ENCODE peak calls at places on chromosome 18, in eight cellular contexts. Y is lower lobe of right lung, V is body of pancreas, T is fibroblast of mammary gland, Q is pancreas, M is upper lobe of right lung, F is fibroblast of lung, I is foreskin fibroblast. K is an unnamed sample.

GRCh38 chr18:12159446-12159845 is 65.8 kb downstream of the ANKRD62 start:
- DNase-seq in Y (no peak), V (no peak), T (peak), Q (no peak), M (no peak), F (no peak), I (peak), K (no peak)

GRCh38 chr18:74609535-74609934 is 11.9 kb downstream of the ZNF407 start:
- DNase-seq in Y (no peak), V (no peak), T (peak), Q (no peak), M (no peak), F (peak), I (peak), K (no peak)

GRCh38 chr18:61612517-61612916 is 279.3 kb downstream of the CDH20 start:
- DNase-seq in Y (no peak), V (no peak), T (peak), Q (no peak), M (no peak), F (no peak), I (no peak), K (no peak)

GRCh38 chr18:8976606-8977005 is 125.9 kb upstream of the NDUFV2 start:
- DNase-seq in Y (no peak), V (no peak), T (peak), Q (no peak), M (no peak), F (no peak), I (no peak), K (no peak)

GRCh38 chr18:56890632-56891031 is 239.5 kb downstream of the WDR7 start:
- DNase-seq in Y (no peak), V (no peak), T (peak), Q (no peak), M (no peak), F (peak), I (peak), K (peak)

GRCh38 chr18:37156330-37156942 is 327.5 kb downstream of the KIAA1328 start:
- DNase-seq in Y (no peak), V (no peak), T (no peak), Q (no peak), M (no peak), F (no peak), I (no peak), K (no peak)

GRCh38 chr18:77899972-77900754 is 650.5 kb downstream of the GALR1 start:
- DNase-seq in Y (no peak), V (peak), T (peak), Q (peak), M (no peak), F (peak), I (peak), K (no peak)

GRCh38 chr18:59916746-59917145 is 16.9 kb downstream of the PMAIP1 start:
- DNase-seq in Y (no peak), V (no peak), T (no peak), Q (no peak), M (no peak), F (peak), I (no peak), K (no peak)

GRCh38 chr18:26322892-26323653 is 96.8 kb downstream of the TAF4B start:
- DNase-seq in Y (no peak), V (no peak), T (peak), Q (no peak), M (no peak), F (peak), I (peak), K (peak)

GRCh38 chr18:8029061-8029460 is 461.9 kb downstream of the PTPRM start:
- DNase-seq in Y (no peak), V (no peak), T (no peak), Q (peak), M (peak), F (no peak), I (no peak), K (no peak)

GRCh38 chr18:63879684-63880083 is 7.8 kb upstream of the SERPINB2 start:
- DNase-seq in Y (no peak), V (no peak), T (peak), Q (no peak), M (no peak), F (peak), I (no peak), K (no peak)

GRCh38 chr18:58229162-58229561 is 185.1 kb downstream of the NEDD4L start:
- DNase-seq in Y (no peak), V (no peak), T (no peak), Q (no peak), M (no peak), F (no peak), I (no peak), K (no peak)

GRCh38 chr18:72544092-72544886 is at the start of gene CBLN2:
- DNase-seq in Y (peak), V (peak), T (peak), Q (peak), M (peak), F (peak), I (peak), K (peak)

GRCh38 chr18:45626330-45627203 is 11.3 kb downstream of the SLC14A2 start:
- DNase-seq in Y (no peak), V (no peak), T (peak), Q (no peak), M (no peak), F (peak), I (peak), K (peak)

GRCh38 chr18:75209129-75209951 is at the start of gene PTGR3:
- DNase-seq in Y (peak), V (peak), T (peak), Q (peak), M (peak), F (peak), I (peak), K (no peak)

GRCh38 chr18:57027190-57027708 is 119.6 kb upstream of the BOD1L2 start:
- DNase-seq in Y (no peak), V (peak), T (no peak), Q (no peak), M (no peak), F (no peak), I (no peak), K (no peak)

GRCh38 chr18:78407456-78407823 is 572.2 kb upstream of the SALL3 start:
- DNase-seq in Y (no peak), V (peak), T (no peak), Q (no peak), M (no peak), F (no peak), I (no peak), K (no peak)

GRCh38 chr18:43060020-43060419 is 55.5 kb downstream of the RIT2 start:
- DNase-seq in Y (no peak), V (no peak), T (peak), Q (no peak), M (no peak), F (peak), I (no peak), K (peak)

GRCh38 chr18:50034029-50034428 is 160.9 kb downstream of the MYO5B start:
- DNase-seq in Y (no peak), V (no peak), T (no peak), Q (no peak), M (no peak), F (no peak), I (no peak), K (no peak)

GRCh38 chr18:39805218-39805617 is 2149.8 kb upstream of the PIK3C3 start:
- DNase-seq in Y (no peak), V (no peak), T (no peak), Q (no peak), M (no peak), F (no peak), I (no peak), K (no peak)

GRCh38 chr18:63831080-63831788 is 56.0 kb downstream of the SERPINB7 start:
- DNase-seq in Y (no peak), V (no peak), T (peak), Q (no peak), M (no peak), F (peak), I (peak), K (no peak)

GRCh38 chr18:57798713-57799373 is 4.3 kb downstream of the ATP8B1 start:
- DNase-seq in Y (no peak), V (no peak), T (no peak), Q (no peak), M (no peak), F (no peak), I (no peak), K (no peak)

GRCh38 chr18:11927497-11927896 is 19.4 kb upstream of the MPPE1 start:
- DNase-seq in Y (no peak), V (no peak), T (no peak), Q (no peak), M (no peak), F (no peak), I (no peak), K (no peak)

GRCh38 chr18:26540041-26540628 is 8.2 kb downstream of the KCTD1 start:
- DNase-seq in Y (no peak), V (no peak), T (peak), Q (no peak), M (no peak), F (peak), I (peak), K (no peak)

GRCh38 chr18:26536032-26536431 is 12.3 kb downstream of the KCTD1 start:
- DNase-seq in Y (no peak), V (no peak), T (peak), Q (no peak), M (no peak), F (peak), I (no peak), K (no peak)

GRCh38 chr18:61935362-61935761 is 42.6 kb upstream of the RNF152 start:
- DNase-seq in Y (no peak), V (no peak), T (no peak), Q (no peak), M (no peak), F (no peak), I (no peak), K (no peak)

GRCh38 chr18:34033968-34034367 is 190.7 kb downstream of the NOL4 start:
- DNase-seq in Y (no peak), V (no peak), T (no peak), Q (no peak), M (no peak), F (no peak), I (no peak), K (no peak)

GRCh38 chr18:79609021-79609461 is 70.6 kb upstream of the CTDP1 start:
- DNase-seq in Y (peak), V (peak), T (no peak), Q (peak), M (peak), F (no peak), I (no peak), K (no peak)

GRCh38 chr18:37754141-37754540 is 188.5 kb upstream of the CELF4 start:
- DNase-seq in Y (no peak), V (no peak), T (no peak), Q (no peak), M (no peak), F (no peak), I (no peak), K (no peak)

GRCh38 chr18:55910328-55910727 is 322.3 kb upstream of the TCF4 start:
- DNase-seq in Y (no peak), V (no peak), T (no peak), Q (no peak), M (no peak), F (no peak), I (no peak), K (no peak)

GRCh38 chr18:23583071-23583865 is 3.0 kb downstream of the NPC1 start:
- DNase-seq in Y (no peak), V (no peak), T (no peak), Q (no peak), M (no peak), F (no peak), I (no peak), K (no peak)
- H3K4me3 ChIP-seq in Y (peak), V (no peak), T (no peak), Q (no peak), M (peak), F (no peak), I (no peak), K (no peak)

GRCh38 chr18:22169889-22170420 is 566 bp downstream of the GATA6 start:
- DNase-seq in Y (no peak), V (peak), T (peak), Q (peak), M (peak), F (no peak), I (no peak), K (no peak)

GRCh38 chr18:22167471-22168151 is 1.8 kb upstream of the GATA6 start:
- DNase-seq in Y (no peak), V (peak), T (no peak), Q (peak), M (no peak), F (peak), I (no peak), K (no peak)

GRCh38 chr18:22170421-22171262 is 1.3 kb downstream of the GATA6 start:
- DNase-seq in Y (peak), V (peak), T (peak), Q (peak), M (peak), F (peak), I (peak), K (no peak)

GRCh38 chr18:22168360-22168921 is 948 bp upstream of the GATA6 start:
- DNase-seq in Y (no peak), V (peak), T (no peak), Q (peak), M (no peak), F (no peak), I (no peak), K (no peak)

DNA sequence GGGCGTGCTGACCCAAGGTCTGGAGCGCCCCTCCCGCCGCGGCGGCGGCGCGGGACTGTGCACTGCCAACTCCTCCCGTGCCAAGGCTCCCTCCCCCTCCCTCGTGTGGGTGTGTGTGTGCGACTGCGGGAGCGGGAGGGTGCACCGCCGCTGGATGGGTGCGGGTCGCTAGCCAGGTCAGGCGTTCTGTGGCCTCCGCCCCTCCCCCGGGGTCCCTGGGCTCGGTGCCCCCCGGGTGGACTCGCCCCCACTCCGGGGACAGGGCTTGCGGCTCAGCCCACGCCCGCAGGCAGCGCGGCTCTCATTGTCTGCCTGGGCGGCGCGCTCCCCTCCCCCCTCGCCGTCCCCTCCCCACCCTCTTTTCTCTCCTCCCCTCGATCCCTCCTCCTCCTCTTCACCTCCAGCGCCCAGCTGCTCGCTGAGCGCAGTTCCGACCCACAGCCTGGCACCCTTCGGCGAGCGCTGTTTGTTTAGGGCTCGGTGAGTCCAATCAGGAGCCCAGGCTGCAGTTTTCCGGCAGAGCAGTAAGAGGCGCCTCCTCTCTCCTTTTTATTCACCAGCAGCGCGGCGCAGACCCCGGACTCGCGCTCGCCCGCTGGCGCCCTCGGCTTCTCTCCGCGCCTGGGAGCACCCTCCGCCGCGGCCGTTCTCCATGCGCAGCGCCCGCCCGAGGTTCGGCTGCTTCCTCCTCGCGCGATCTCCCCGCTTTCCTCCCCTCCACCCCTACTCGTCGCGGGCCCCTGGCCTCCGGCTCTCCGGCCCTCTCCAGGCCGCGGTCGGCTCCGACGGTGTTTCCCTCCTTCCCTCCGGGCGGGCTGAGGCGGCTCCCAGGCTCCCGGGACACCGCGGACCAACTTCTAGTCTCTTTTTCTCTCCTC is at the start of gene GATA6:
- DNase-seq in Y (peak), V (peak), T (peak), Q (peak), M (peak), F (peak), I (peak), K (peak)
- TF ChIP-seq CTCF in Y (peak), V (peak), T (peak), Q (no peak), M (peak), F (peak), I (peak), K (peak)

DNA sequence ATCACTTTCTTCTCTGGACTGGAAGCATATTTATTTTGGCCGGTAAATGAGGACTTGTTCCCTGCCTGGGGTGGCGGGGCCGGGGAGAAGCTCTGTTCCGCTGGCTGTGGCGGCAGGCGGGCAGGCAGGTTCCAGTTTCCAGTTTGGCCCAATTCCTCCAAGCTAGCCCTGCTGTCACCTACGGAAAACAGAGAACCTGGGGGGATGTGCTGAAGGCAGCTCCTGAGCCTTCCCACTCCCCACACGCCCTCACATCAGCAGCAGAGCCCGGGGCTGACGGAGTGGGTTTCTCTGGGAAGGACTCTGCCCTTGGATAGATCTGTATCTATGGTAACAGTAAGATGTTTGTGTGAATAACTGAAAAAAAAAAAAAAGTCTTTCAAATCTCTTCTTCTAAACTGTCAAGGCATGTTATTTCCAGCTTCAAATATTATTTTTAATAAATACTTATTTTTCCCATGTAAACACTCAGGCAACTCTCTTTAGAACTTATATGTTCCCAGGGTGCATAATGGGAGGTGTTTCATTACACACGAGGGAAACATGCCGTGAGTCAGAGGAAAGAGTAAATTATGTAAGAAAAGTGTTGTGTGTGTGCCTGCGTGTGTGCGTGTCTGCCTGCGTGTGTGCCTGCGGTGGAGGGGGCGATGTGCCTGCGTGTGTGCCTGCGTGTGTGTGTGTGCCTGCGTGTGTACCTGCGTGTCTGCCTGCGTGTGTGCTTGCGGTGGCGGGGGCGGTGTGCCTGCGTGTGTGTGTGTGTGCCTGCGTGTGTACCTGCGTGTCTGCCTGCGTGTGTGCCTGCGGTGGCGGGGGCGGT is 116.1 kb upstream of the ZNF516 start:
- DNase-seq in Y (no peak), V (no peak), T (peak), Q (no peak), M (no peak), F (peak), I (no peak), K (no peak)
- H3K4me3 ChIP-seq in Y (no peak), V (no peak), T (peak), Q (no peak), M (no peak), F (peak), I (no peak), K (peak)

DNA sequence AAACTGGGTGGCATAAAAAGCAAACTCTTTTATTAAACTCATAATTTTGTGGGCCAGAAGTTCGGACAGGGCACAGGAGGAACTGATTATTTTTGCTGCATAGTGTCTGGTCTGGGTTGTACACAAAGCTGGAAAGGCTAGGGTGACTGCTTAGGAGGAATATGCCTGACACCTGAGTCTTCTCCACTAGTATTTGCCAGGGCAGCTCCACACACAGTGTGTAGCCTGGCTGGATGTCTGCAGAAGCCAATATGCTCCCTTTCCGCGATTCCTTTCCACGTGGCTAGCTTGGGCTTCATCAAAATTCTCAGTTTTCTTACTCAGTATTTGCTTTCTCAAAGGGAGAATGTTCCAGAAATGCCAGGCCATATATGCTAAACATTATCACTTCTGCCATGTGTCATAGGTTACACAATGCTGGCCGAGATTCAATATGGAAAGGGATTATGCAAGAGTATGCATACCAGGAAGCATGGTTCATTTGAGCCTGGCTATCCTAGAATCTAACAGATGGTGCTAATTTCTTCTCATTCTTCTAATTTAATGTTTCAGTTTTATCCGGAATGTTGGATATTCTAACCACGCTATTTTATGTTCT is 142.7 kb upstream of the DOK6 start:
- DNase-seq in Y (no peak), V (no peak), T (peak), Q (no peak), M (no peak), F (peak), I (peak), K (peak)
- TF ChIP-seq CTCF in Y (no peak), V (no peak), T (no peak), Q (no peak), M (no peak), F (no peak), I (no peak), K (no peak)

DNA sequence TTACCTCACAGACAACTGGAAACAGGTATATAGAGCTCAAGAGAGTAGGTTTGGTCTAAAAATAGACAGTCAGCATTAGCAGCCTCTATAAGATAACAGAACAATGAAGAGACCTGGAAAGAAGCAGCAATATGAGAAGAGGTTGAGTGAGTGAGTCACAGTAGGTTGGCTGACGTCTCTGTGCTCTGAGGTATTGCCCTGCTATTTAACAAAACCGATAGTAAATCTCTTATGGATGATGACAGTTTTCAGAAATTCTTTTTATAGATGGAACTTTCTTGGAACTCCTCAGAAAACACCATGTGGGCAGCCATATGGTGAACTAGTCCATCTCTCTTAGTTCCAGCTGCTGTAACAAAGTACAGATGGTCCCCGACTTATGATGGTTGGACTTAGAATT is 123.5 kb downstream of the MBD2 start:
- DNase-seq in Y (no peak), V (no peak), T (peak), Q (no peak), M (no peak), F (peak), I (no peak), K (no peak)
- H3K4me3 ChIP-seq in Y (no peak), V (no peak), T (no peak), Q (no peak), M (no peak), F (no peak), I (no peak), K (no peak)

GRCh38 chr18:53780666-53781065 is 443.8 kb downstream of the MBD2 start:
- DNase-seq in Y (no peak), V (no peak), T (no peak), Q (no peak), M (no peak), F (no peak), I (no peak), K (no peak)

GRCh38 chr18:53790817-53791216 is 433.7 kb downstream of the MBD2 start:
- DNase-seq in Y (no peak), V (no peak), T (peak), Q (no peak), M (no peak), F (peak), I (peak), K (peak)

GRCh38 chr18:53789376-53790247 is 434.9 kb downstream of the MBD2 start:
- DNase-seq in Y (no peak), V (no peak), T (no peak), Q (no peak), M (no peak), F (no peak), I (no peak), K (no peak)

GRCh38 chr18:53785811-53786210 is 438.7 kb downstream of the MBD2 start:
- DNase-seq in Y (no peak), V (no peak), T (no peak), Q (no peak), M (no peak), F (no peak), I (no peak), K (no peak)
- TF ChIP-seq CTCF in Y (no peak), V (no peak), T (no peak), Q (no peak), M (no peak), F (no peak), I (no peak), K (no peak)

K was measured in astrocyte of the cerebellum.